ENCODE peak calls at places on chromosome 1, in nine cellular contexts. L, Q, N, C, U, H, Z, T and X are unnamed samples.

GRCh38 chr1:198681831-198682756 is 43.3 kb downstream of the PTPRC start:
- DNase-seq in H (peak; percentile 74), Z (peak; percentile 92), U (peak; percentile 90), N (peak; percentile 90), T (peak; percentile 98), Q (peak; percentile 68), C (peak; percentile 25), L (peak; percentile 93), X (no peak)

GRCh38 chr1:223474804-223475203 is 81.6 kb downstream of the CCDC185 start:
- DNase-seq in N (no peak), L (no peak), H (no peak), C (no peak), U (no peak), Q (no peak), Z (no peak), T (no peak), X (no peak)

GRCh38 chr1:229091721-229092136 is 179.2 kb upstream of the RAB4A start:
- DNase-seq in T (no peak), U (no peak), Z (no peak), L (no peak), Q (no peak), C (no peak), H (no peak), N (no peak), X (no peak)

GRCh38 chr1:204600968-204601367 is 84.6 kb downstream of the LRRN2 start:
- DNase-seq in N (no peak), L (no peak), C (no peak), H (no peak), Z (no peak), T (no peak), U (no peak), Q (no peak), X (no peak)

GRCh38 chr1:8047112-8047511 is 21.0 kb upstream of the ERRFI1 start:
- DNase-seq in L (peak; percentile 61), Z (no peak), C (no peak), Q (no peak), T (peak; percentile 28), U (no peak), H (no peak), N (no peak), X (no peak)

GRCh38 chr1:40153073-40153770 is 8.0 kb upstream of the RLF start:
- DNase-seq in H (peak; percentile 60), L (peak; percentile 77), T (peak; percentile 70), C (no peak), U (peak; percentile 37), Q (no peak), N (peak; percentile 66), Z (peak; percentile 67), X (no peak)

GRCh38 chr1:109133815-109134214 is 19.9 kb downstream of the ELAPOR1 start:
- DNase-seq in U (no peak), H (no peak), Q (peak; percentile 20), Z (no peak), T (no peak), C (no peak), N (peak; percentile 39), L (no peak), X (no peak)

GRCh38 chr1:201503397-201504176 is 3.3 kb downstream of the CSRP1 start:
- DNase-seq in U (no peak), T (peak; percentile 98), C (peak; percentile 81), N (no peak), Z (no peak), Q (no peak), L (peak; percentile 100), H (no peak), X (no peak)

GRCh38 chr1:156860639-156861423 is at the start of gene NTRK1:
- DNase-seq in T (no peak), C (no peak), H (peak; percentile 55), U (peak; percentile 64), N (peak; percentile 28), Z (no peak), L (no peak), Q (peak; percentile 59), X (no peak)

GRCh38 chr1:201531551-201532425 is 7.1 kb upstream of the NAV1 start:
- DNase-seq in U (no peak), L (no peak), H (no peak), Q (no peak), C (no peak), Z (no peak), T (no peak), N (no peak), X (no peak)

GRCh38 chr1:201536542-201536941 is 2.4 kb upstream of the NAV1 start:
- DNase-seq in Z (no peak), U (no peak), L (peak; percentile 92), N (no peak), Q (no peak), C (peak; percentile 94), T (peak; percentile 86), H (no peak), X (no peak)

GRCh38 chr1:20194770-20195463 is 8.6 kb upstream of the PLA2G2C start:
- DNase-seq in N (peak; percentile 40), Z (peak; percentile 81), H (no peak), T (peak; percentile 30), C (no peak), U (peak; percentile 78), Q (peak; percentile 81), L (peak; percentile 36), X (no peak)

GRCh38 chr1:86705633-86705985 is 1.2 kb downstream of the SH3GLB1 start:
- DNase-seq in L (no peak), N (no peak), H (no peak), T (no peak), U (no peak), Z (peak; percentile 60), Q (no peak), C (no peak), X (no peak)

GRCh38 chr1:181680871-181681270 is 197.6 kb downstream of the CACNA1E start:
- DNase-seq in L (no peak), U (no peak), T (no peak), H (no peak), N (no peak), C (no peak), Q (no peak), Z (no peak), X (no peak)